ENCODE peak calls at places on chromosomes 1 and 21, in nine cellular contexts. X, O, Q, F, G, V, A, R and E are unnamed samples.

GRCh38 chr1:68207129-68207689 is 25.1 kb downstream of the WLS start:
- DNase-seq in G (no peak), X (no peak), A (no peak), O (no peak), Q (no peak), F (no peak), R (no peak), V (no peak), E (no peak)

GRCh38 chr1:195376190-195376589 is 1232.0 kb downstream of the KCNT2 start:
- DNase-seq in Q (no peak), G (no peak), V (no peak), F (no peak), A (no peak), X (no peak), O (no peak), R (no peak), E (no peak)

GRCh38 chr1:172533511-172534116 is 664 bp downstream of the SUCO start:
- DNase-seq in F (peak), R (peak), Q (peak), V (no peak), O (no peak), A (no peak), X (peak), G (peak), E (peak)

GRCh38 chr1:174243451-174244000 is 84.2 kb downstream of the RABGAP1L start:
- DNase-seq in X (no peak), F (no peak), R (no peak), G (no peak), Q (no peak), O (no peak), A (no peak), V (no peak), E (no peak)

GRCh38 chr1:72184099-72184695 is 98.1 kb downstream of the NEGR1 start:
- DNase-seq in V (no peak), R (no peak), A (no peak), F (no peak), O (no peak), G (peak), X (no peak), Q (no peak), E (no peak)

GRCh38 chr1:226135709-226136108 is 50.8 kb downstream of the ACBD3 start:
- DNase-seq in X (no peak), F (no peak), R (no peak), V (no peak), Q (no peak), G (no peak), O (no peak), A (no peak), E (no peak)

GRCh38 chr1:113141650-113142473 is 68.9 kb downstream of the LRIG2 start:
- DNase-seq in F (no peak), A (no peak), Q (no peak), V (no peak), G (no peak), O (no peak), X (no peak), R (no peak), E (no peak)

GRCh38 chr1:193283026-193283425 is 96.6 kb upstream of the B3GALT2 start:
- DNase-seq in R (no peak), A (no peak), F (no peak), G (no peak), O (no peak), X (no peak), V (no peak), Q (no peak), E (no peak)

GRCh38 chr21:37060296-37060695 is 12.6 kb downstream of the PIGP start:
- DNase-seq in G (peak), O (peak), R (no peak), X (no peak), Q (peak), F (peak), A (no peak), V (no peak), E (peak)

GRCh38 chr1:6440198-6441126 is 15.9 kb downstream of the ESPN start:
- DNase-seq in V (no peak), F (no peak), X (peak), A (no peak), R (peak), O (no peak), G (no peak), Q (peak), E (peak)

GRCh38 chr1:91736146-91736998 is 149.6 kb downstream of the TGFBR3 start:
- DNase-seq in V (no peak), A (no peak), X (no peak), F (no peak), O (no peak), R (no peak), Q (no peak), G (no peak), E (no peak)

GRCh38 chr1:7860130-7860529 is 7.3 kb upstream of the UTS2 start:
- DNase-seq in O (no peak), X (no peak), V (no peak), A (no peak), F (no peak), R (no peak), Q (no peak), G (no peak), E (no peak)

GRCh38 chr1:223731076-223731770 is 18.9 kb downstream of the CAPN2 start:
- DNase-seq in V (no peak), R (no peak), X (no peak), Q (no peak), F (no peak), G (peak), O (no peak), A (no peak), E (peak)